ENCODE peak calls at places on chromosome 20, in nine cellular contexts. K is GM23338, X is OCI-LY7, G is HCT116, F is GM23248, S is SK-N-SH, P is MM.1S, N is PC-3, R is hepatocyte. M is an unnamed sample. For H3K79me2, the result is how much of the 10 kb centered on the place peaks cover.

GRCh38 chr20:8721098-8721497 is 347.8 kb upstream of the PLCB4 start:
- DNase-seq in K (peak), X (peak), G (peak), F (peak), S (peak), P (peak), N (peak), R (peak), M (peak)

GRCh38 chr20:3900187-3900604 is 11.0 kb downstream of the PANK2 start:
- DNase-seq in K (peak), X (no peak), G (no peak), F (peak), S (no peak), P (no peak), N (peak), R (no peak), M (no peak)

GRCh38 chr20:48656661-48657211 is 171.1 kb downstream of the PREX1 start:
- DNase-seq in K (peak), X (no peak), G (peak), F (peak), S (peak), P (no peak), N (peak), R (no peak), M (peak)

GRCh38 chr20:53381568-53382262 is 211.9 kb downstream of the ZNF217 start:
- DNase-seq in K (peak), X (no peak), G (no peak), F (no peak), S (no peak), P (no peak), N (peak), R (no peak), M (no peak)

GRCh38 chr20:38173237-38174156 is 8.4 kb upstream of the TGM2 start:
- DNase-seq in K (peak), X (no peak), G (no peak), F (peak), S (no peak), P (no peak), N (peak), R (peak), M (peak)

GRCh38 chr20:11654766-11655165 is 262.9 kb upstream of the BTBD3 start:
- DNase-seq in K (no peak), X (no peak), G (no peak), F (no peak), S (no peak), P (no peak), N (no peak), R (no peak), M (no peak)

GRCh38 chr20:4813076-4813838 is 91.5 kb downstream of the PRND start:
- DNase-seq in K (no peak), X (peak), G (no peak), F (no peak), S (no peak), P (no peak), N (no peak), R (no peak), M (no peak)

GRCh38 chr20:2289475-2289874 is 6.3 kb upstream of the TGM3 start:
- DNase-seq in K (no peak), X (no peak), G (no peak), F (no peak), S (no peak), P (peak), N (no peak), R (no peak), M (no peak)

GRCh38 chr20:7362601-7363000 is 577.7 kb downstream of the HAO1 start:
- DNase-seq in K (no peak), X (no peak), G (no peak), F (no peak), S (no peak), P (peak), N (no peak), R (no peak), M (no peak)

GRCh38 chr20:35062478-35062877 is 30.1 kb downstream of the TRPC4AP start:
- DNase-seq in K (no peak), X (no peak), G (no peak), F (no peak), S (no peak), P (no peak), N (no peak), R (no peak), M (no peak)

GRCh38 chr20:48676125-48676524 is 151.7 kb downstream of the PREX1 start:
- DNase-seq in K (no peak), X (no peak), G (no peak), F (no peak), S (no peak), P (no peak), N (no peak), R (no peak), M (no peak)

GRCh38 chr20:45067558-45067957 is 33.4 kb downstream of the KCNS1 start:
- DNase-seq in K (no peak), X (no peak), G (no peak), F (peak), S (no peak), P (no peak), N (peak), R (no peak), M (no peak)

GRCh38 chr20:62392621-62393164 is 5.8 kb downstream of the RPS21 start:
- DNase-seq in K (no peak), X (no peak), G (no peak), F (no peak), S (no peak), P (no peak), N (no peak), R (no peak), M (no peak)

GRCh38 chr20:21240394-21240793 is 62.7 kb upstream of the XRN2 start:
- DNase-seq in K (peak), X (no peak), G (no peak), F (no peak), S (no peak), P (no peak), N (no peak), R (no peak), M (peak)

GRCh38 chr20:10658051-10658823 is 15.6 kb downstream of the JAG1 start:
- DNase-seq in K (no peak), X (no peak), G (no peak), F (peak), S (no peak), P (no peak), N (no peak), R (no peak), M (no peak)

GRCh38 chr20:25051386-25052155 is 6.4 kb downstream of the ACSS1 start:
- DNase-seq in K (no peak), X (no peak), G (no peak), F (no peak), S (no peak), P (no peak), N (no peak), R (no peak), M (no peak)

GRCh38 chr20:10611357-10611756 is 62.4 kb downstream of the JAG1 start:
- DNase-seq in K (peak), X (peak), G (no peak), F (peak), S (peak), P (no peak), N (peak), R (peak), M (peak)

GRCh38 chr20:32898721-32899120 is 40.0 kb downstream of the EFCAB8 start:
- DNase-seq in K (no peak), X (no peak), G (no peak), F (peak), S (no peak), P (no peak), N (no peak), R (no peak), M (no peak)

GRCh38 chr20:23190557-23190956 is 104.4 kb upstream of the CD93 start:
- DNase-seq in K (no peak), X (no peak), G (no peak), F (no peak), S (no peak), P (no peak), N (no peak), R (no peak), M (no peak)

GRCh38 chr20:38117635-38118034 is 47.4 kb downstream of the TGM2 start:
- DNase-seq in K (no peak), X (no peak), G (no peak), F (peak), S (no peak), P (no peak), N (peak), R (no peak), M (no peak)

GRCh38 chr20:37615507-37616425 is 78.1 kb upstream of the CTNNBL1 start:
- DNase-seq in K (peak), X (peak), G (peak), F (peak), S (peak), P (peak), N (peak), R (peak), M (peak)

GRCh38 chr20:63454729-63455567 is 17.5 kb downstream of the KCNQ2 start:
- DNase-seq in K (no peak), X (no peak), G (no peak), F (no peak), S (peak), P (no peak), N (no peak), R (no peak), M (no peak)

GRCh38 chr20:10715035-10715434 is 41.2 kb upstream of the JAG1 start:
- DNase-seq in K (no peak), X (no peak), G (no peak), F (peak), S (no peak), P (no peak), N (peak), R (no peak), M (no peak)

GRCh38 chr20:48635361-48635760 is 192.4 kb downstream of the PREX1 start:
- DNase-seq in K (no peak), X (no peak), G (no peak), F (no peak), S (no peak), P (no peak), N (no peak), R (no peak), M (no peak)

GRCh38 chr20:63277466-63278272 is 5.1 kb downstream of the ARFGAP1 start:
- DNase-seq in K (no peak), X (no peak), G (no peak), F (no peak), S (no peak), P (no peak), N (no peak), R (no peak), M (no peak)

GRCh38 chr20:37968726-37969401 is 64.4 kb downstream of the TTI1 start:
- DNase-seq in K (peak), X (no peak), G (no peak), F (peak), S (no peak), P (no peak), N (peak), R (no peak), M (peak)

GRCh38 chr20:7497985-7498384 is 442.3 kb downstream of the HAO1 start:
- DNase-seq in K (no peak), X (no peak), G (no peak), F (peak), S (no peak), P (no peak), N (peak), R (no peak), M (no peak)

GRCh38 chr20:14098261-14098660 is 102.9 kb downstream of the MACROD2 start:
- DNase-seq in K (no peak), X (no peak), G (no peak), F (no peak), S (no peak), P (no peak), N (no peak), R (no peak), M (no peak)

DNA sequence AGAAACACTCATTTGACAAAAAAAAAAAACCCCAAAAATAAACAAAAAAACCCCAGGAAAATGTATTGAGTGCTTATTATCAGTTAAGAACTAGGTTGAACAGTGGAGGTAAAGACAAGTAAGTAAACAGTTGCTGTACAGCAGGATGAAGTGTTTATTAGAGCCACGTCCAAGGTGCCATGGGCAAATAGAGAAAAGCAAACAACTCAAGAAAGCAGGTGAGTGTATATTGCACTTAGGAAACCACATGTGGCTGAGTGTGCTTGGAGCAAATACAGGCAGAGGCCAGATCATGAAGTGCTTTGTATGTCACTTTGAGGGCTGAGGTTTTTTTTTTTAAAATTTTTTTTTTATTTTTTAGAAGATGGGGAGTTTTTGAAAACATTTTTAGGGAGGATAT is 98.3 kb downstream of the MACROD2 start:
- DNase-seq in K (no peak), X (no peak), G (no peak), F (no peak), S (no peak), P (no peak), N (peak), R (peak), M (no peak)
- TF ChIP-seq EZH2phosphoT487 in K (no peak), X (no peak), G (no peak), F (no peak), S (no peak), P (no peak), N (no peak), R (no peak), M (no peak)

GRCh38 chr20:41054463-41055230 is 26.0 kb downstream of the TOP1 start:
- DNase-seq in K (no peak), X (no peak), G (no peak), F (no peak), S (no peak), P (no peak), N (no peak), R (no peak), M (no peak)

GRCh38 chr20:41055679-41056078 is 27.1 kb downstream of the TOP1 start:
- DNase-seq in K (no peak), X (no peak), G (no peak), F (no peak), S (no peak), P (no peak), N (no peak), R (no peak), M (no peak)

GRCh38 chr20:41051426-41051825 is 22.8 kb downstream of the TOP1 start:
- DNase-seq in K (no peak), X (no peak), G (no peak), F (no peak), S (no peak), P (no peak), N (no peak), R (no peak), M (no peak)

GRCh38 chr20:41050361-41051019 is 21.9 kb downstream of the TOP1 start:
- DNase-seq in K (no peak), X (no peak), G (no peak), F (peak), S (no peak), P (no peak), N (no peak), R (no peak), M (no peak)

DNA sequence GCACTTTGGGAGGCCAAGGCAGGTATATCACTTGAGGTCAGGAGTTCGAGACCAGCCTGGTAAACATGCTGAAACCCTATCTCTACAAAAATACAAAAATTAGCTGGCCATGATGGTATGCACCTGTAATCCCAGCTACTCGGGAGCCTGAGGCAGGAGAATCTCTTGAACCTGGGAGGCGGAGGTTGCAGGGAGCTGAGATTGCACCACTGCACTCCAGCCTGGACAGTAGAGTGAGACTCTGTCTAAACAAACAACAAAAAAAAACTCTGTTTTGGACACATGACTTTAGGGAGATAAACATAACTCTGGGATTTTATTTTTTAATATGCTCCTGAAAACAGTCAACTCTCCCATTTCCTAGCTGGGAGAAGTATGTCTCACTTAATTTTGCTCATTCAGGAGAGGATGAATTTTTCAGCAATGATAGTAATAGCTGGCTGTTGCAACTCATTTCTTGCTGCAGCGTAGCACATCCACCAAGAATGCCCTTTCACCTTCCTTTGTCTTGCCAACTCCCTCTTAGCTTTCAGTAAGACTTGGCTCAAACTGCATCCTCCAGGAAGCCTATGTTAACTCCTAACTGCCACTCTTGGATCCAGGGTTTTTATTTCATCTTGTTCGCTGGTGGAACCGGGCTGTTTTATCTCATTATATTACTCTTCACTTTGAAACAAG is 24.3 kb downstream of the TOP1 start:
- DNase-seq in K (peak), X (no peak), G (no peak), F (peak), S (no peak), P (no peak), N (peak), R (no peak), M (peak)
- H3K27ac ChIP-seq in K (no peak), X (no peak), G (no peak), F (peak), S (peak), P (no peak), N (no peak), R (no peak), M (peak)

GRCh38 chr20:17215167-17215566 is 11.7 kb upstream of the PCSK2 start:
- DNase-seq in K (no peak), X (no peak), G (no peak), F (no peak), S (no peak), P (no peak), N (no peak), R (no peak), M (no peak)
- H3K79me2 ChIP-seq in K (under half), X (under half), G (under half), F (under half), S (under half), P (under half), N (under half), R (under half), M (under half)

DNA sequence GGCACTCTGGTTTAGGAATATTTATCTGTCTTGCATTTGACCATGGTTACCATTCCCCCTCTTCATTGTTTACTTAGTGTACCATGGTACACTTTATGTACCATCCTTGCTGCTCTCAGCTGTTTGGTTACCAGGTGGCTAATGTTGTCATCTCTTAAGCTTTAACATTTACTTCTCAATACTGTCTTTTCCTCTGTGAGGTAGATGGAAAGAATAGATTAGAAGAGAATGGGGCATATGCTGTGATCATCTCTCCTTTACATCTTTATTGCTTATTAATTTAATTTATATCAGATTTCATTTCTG is 109.2 kb downstream of the NCOA3 start:
- DNase-seq in K (no peak), X (no peak), G (no peak), F (peak), S (no peak), P (no peak), N (no peak), R (no peak), M (no peak)
- TF ChIP-seq EZH2phosphoT487 in K (no peak), X (no peak), G (no peak), F (no peak), S (no peak), P (no peak), N (no peak), R (no peak), M (no peak)

DNA sequence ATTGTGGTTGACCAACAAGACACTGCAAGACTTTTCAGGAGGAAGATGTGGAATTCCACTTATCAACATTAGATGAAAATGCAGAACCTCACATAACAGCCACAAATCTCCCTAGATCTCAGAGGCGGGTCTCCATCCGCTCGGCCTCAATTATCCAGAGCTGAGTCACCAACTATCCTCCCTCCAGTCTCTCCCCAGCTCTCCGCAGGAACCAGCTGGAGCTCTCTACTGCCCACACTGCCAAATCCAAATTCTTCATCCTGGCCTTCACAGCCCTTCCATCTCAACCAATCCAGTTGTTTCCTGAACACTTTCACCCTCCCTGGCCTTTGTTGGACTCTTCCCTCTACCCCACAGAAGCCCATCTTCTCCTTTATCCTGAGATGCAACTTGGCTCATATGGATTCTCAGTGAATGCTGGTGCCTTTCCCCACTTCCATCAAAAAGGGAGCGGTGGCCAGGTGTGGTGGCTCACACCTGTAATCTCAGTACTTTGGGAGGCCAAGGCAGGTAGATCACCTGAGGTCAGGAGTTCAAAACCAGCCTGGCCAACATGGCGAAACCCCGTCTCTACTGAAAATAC is 3.5 kb upstream of the TGIF2 start:
- DNase-seq in K (no peak), X (no peak), G (no peak), F (peak), S (peak), P (no peak), N (no peak), R (no peak), M (no peak)
- H3K27ac ChIP-seq in K (peak), X (no peak), G (no peak), F (no peak), S (peak), P (no peak), N (no peak), R (no peak), M (no peak)

GRCh38 chr20:57940376-57940775 is 230.6 kb upstream of the PMEPA1 start:
- DNase-seq in K (no peak), X (no peak), G (no peak), F (no peak), S (no peak), P (no peak), N (no peak), R (no peak), M (no peak)
- H3K79me2 ChIP-seq in K (under half), X (under half), G (under half), F (under half), S (under half), P (under half), N (under half), R (under half), M (under half)

GRCh38 chr20:51650685-51651134 is 108.2 kb upstream of the NFATC2 start:
- DNase-seq in K (no peak), X (peak), G (peak), F (peak), S (no peak), P (no peak), N (peak), R (no peak), M (no peak)
- TF ChIP-seq EZH2phosphoT487 in K (no peak), X (no peak), G (no peak), F (no peak), S (no peak), P (no peak), N (no peak), R (no peak), M (no peak)

GRCh38 chr20:31673943-31674463 is 36.3 kb downstream of the COX4I2 start:
- DNase-seq in K (no peak), X (no peak), G (no peak), F (no peak), S (no peak), P (no peak), N (peak), R (no peak), M (no peak)

GRCh38 chr20:31670371-31671228 is 32.9 kb downstream of the COX4I2 start:
- DNase-seq in K (no peak), X (no peak), G (no peak), F (no peak), S (no peak), P (no peak), N (no peak), R (no peak), M (no peak)

GRCh38 chr20:31673435-31673834 is 35.7 kb downstream of the COX4I2 start:
- DNase-seq in K (no peak), X (no peak), G (no peak), F (no peak), S (no peak), P (no peak), N (no peak), R (no peak), M (no peak)

GRCh38 chr20:31669876-31670275 is 32.2 kb downstream of the COX4I2 start:
- DNase-seq in K (peak), X (no peak), G (no peak), F (no peak), S (no peak), P (no peak), N (no peak), R (no peak), M (peak)

DNA sequence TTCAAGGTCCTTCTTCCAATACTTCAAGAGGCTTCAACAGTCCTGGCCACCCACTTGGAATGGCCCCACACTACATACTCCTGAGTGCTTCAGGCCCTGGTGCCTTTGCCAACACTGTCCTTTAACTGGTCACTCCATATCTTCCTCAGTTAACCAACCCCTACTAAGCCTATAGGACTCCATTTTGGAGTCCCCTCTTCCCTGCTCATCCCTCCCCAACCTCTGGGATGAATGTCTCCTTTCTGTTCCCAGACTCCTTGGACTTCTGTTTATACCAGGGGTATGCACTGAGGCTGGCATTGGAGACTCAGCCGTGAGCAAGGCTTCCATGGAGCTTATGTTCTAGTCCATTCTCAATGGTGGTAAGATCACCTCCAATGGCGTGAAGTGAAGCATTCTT is 33.6 kb downstream of the COX4I2 start:
- DNase-seq in K (no peak), X (no peak), G (no peak), F (no peak), S (no peak), P (no peak), N (peak), R (no peak), M (no peak)
- H3K27ac ChIP-seq in K (no peak), X (no peak), G (no peak), F (no peak), S (no peak), P (no peak), N (no peak), R (peak), M (no peak)